ENCODE peak calls at places on chromosomes 3 and 15, in seven cellular contexts. L is pancreas; A is esophagus squamous epithelium; O is CD8-positive, alpha-beta T cell; R is epithelial cell of esophagus; U is GM20000; F is Panc1. T is an unnamed sample.
A peak's percentile ranks its signal among the peaks of the same experiment; 100 is the strongest.

GRCh38 chr3:48403533-48404439 is 26.1 kb downstream of the PLXNB1 start:
- DNase-seq in L (peak; percentile 28), A (no peak), O (no peak), R (no peak), U (peak; percentile 3), F (no peak), T (no peak)

GRCh38 chr3:46925585-46925934 is 48.0 kb downstream of the PTH1R start:
- DNase-seq in L (peak; percentile 45), A (no peak), O (no peak), R (no peak), U (no peak), F (no peak), T (no peak)

GRCh38 chr3:160931474-160931873 is 173.7 kb downstream of the B3GALNT1 start:
- DNase-seq in L (no peak), A (no peak), O (no peak), R (no peak), U (no peak), F (no peak), T (no peak)

GRCh38 chr3:195755391-195755790 is 34.6 kb downstream of the MUC20 start:
- DNase-seq in L (no peak), A (no peak), O (no peak), R (no peak), U (no peak), F (no peak), T (no peak)

GRCh38 chr3:99656606-99657005 is 18.2 kb downstream of the COL8A1 start:
- DNase-seq in L (no peak), A (no peak), O (no peak), R (no peak), U (no peak), F (no peak), T (no peak)

GRCh38 chr3:130820976-130821375 is 72.9 kb upstream of the ATP2C1 start:
- DNase-seq in L (no peak), A (no peak), O (no peak), R (peak; percentile 91), U (no peak), F (peak; percentile 62), T (no peak)

GRCh38 chr3:51712963-51713362 is 6.1 kb downstream of the GRM2 start:
- DNase-seq in L (no peak), A (no peak), O (no peak), R (no peak), U (no peak), F (no peak), T (no peak)

GRCh38 chr3:2623463-2623862 is 486.7 kb downstream of the IL5RA start:
- DNase-seq in L (no peak), A (no peak), O (no peak), R (no peak), U (no peak), F (no peak), T (no peak)

GRCh38 chr3:110995461-110996226 is 76.0 kb upstream of the NECTIN3 start:
- DNase-seq in L (no peak), A (no peak), O (no peak), R (peak; percentile 79), U (no peak), F (no peak), T (no peak)

GRCh38 chr3:33636125-33636855 is 81.8 kb downstream of the CLASP2 start:
- DNase-seq in L (no peak), A (no peak), O (no peak), R (peak; percentile 61), U (peak; percentile 40), F (no peak), T (no peak)

GRCh38 chr3:63910873-63911272 is 1.3 kb downstream of the SCAANT1 start:
- DNase-seq in L (no peak), A (no peak), O (no peak), R (peak; percentile 28), U (peak; percentile 48), F (no peak), T (no peak)

GRCh38 chr3:153553605-153553945 is 391.5 kb downstream of the RAP2B start:
- DNase-seq in L (no peak), A (no peak), O (no peak), R (no peak), U (no peak), F (no peak), T (no peak)

GRCh38 chr3:188931531-188931930 is 240.2 kb upstream of the TPRG1 start:
- DNase-seq in L (no peak), A (no peak), O (no peak), R (no peak), U (no peak), F (no peak), T (no peak)

DNA sequence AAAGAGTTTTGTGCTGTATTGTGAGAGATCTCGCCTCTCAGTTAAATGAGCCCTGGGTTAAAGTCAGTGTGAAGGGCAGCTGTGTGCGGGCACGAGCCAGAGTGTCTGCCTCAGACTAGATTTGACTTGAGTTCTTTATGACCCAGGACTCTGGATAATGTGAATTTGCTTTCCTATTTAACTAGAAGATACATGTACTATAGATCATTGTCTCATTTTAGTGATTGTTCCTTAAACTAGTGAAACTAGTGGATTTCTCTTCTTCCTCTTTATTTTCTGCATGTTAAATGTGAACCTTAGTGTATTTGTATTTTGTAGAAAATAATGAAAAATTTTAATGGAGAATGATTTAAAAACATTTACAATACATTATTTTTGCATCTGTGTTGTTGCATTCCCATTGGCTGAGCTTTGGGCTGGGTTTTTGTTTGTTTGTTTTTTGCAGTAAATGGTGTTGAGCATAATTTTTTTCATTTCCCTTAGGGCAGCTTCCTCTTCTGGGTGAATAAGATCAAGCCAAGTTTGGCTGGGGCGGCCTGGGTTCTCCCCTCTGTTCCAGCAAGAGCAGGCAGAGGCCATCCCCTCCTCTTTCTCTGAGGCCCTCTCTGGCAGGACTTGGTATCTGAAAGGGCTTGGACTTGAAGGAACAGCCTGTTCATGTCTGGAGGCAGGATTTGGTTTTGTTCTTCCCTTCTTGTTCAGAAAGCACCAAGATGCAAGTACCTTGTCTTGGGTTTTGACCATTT is 15.0 kb downstream of the GCSAM start:
- DNase-seq in L (no peak), A (no peak), O (no peak), R (no peak), U (no peak), F (no peak), T (no peak)
- TF ChIP-seq CTCF in L (no peak), A (no peak), O (no peak), R (no peak), U (no peak), F (no peak), T (no peak)

GRCh38 chr3:184502123-184502667 is 59.4 kb upstream of the EPHB3 start:
- DNase-seq in L (no peak), A (no peak), O (no peak), R (no peak), U (no peak), F (no peak), T (no peak)

GRCh38 chr3:184505479-184505878 is 56.1 kb upstream of the EPHB3 start:
- DNase-seq in L (no peak), A (no peak), O (no peak), R (no peak), U (no peak), F (no peak), T (no peak)

GRCh38 chr3:184505053-184505452 is 56.5 kb upstream of the EPHB3 start:
- DNase-seq in L (no peak), A (no peak), O (no peak), R (no peak), U (no peak), F (no peak), T (no peak)

GRCh38 chr3:184506579-184506978 is 55.0 kb upstream of the EPHB3 start:
- DNase-seq in L (no peak), A (no peak), O (no peak), R (no peak), U (no peak), F (no peak), T (no peak)

DNA sequence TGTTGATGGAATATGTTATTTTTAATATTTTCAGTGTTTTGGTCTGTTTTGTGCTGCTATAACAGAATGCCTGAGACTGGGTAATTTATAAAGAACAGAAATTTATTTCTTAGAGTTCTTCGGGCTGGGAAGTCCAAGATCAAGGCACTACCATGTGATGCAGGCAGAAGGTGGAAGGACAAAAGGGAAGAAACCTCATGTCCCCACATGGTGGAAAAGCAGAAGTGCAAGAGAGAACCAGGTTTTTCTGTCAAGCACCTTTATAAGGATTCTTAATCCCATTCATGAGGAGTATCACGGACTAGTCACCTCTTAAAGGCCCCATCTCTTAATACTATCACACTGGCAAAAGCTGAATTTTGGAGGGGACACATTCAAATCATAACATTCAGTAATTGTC is 57.9 kb upstream of the EPHB3 start:
- DNase-seq in L (no peak), A (no peak), O (no peak), R (no peak), U (no peak), F (no peak), T (no peak)
- TF ChIP-seq CTCF in L (no peak), A (no peak), O (no peak), R (no peak), U (no peak), F (no peak), T (no peak)

GRCh38 chr15:98703291-98703690 is 55.0 kb downstream of the IGF1R start:
- DNase-seq in L (no peak), A (no peak), O (no peak), R (no peak), U (no peak), F (no peak), T (no peak)

GRCh38 chr15:98708191-98708590 is 59.9 kb downstream of the IGF1R start:
- DNase-seq in L (no peak), A (no peak), O (no peak), R (no peak), U (no peak), F (no peak), T (no peak)

GRCh38 chr15:98706387-98706786 is 58.0 kb downstream of the IGF1R start:
- DNase-seq in L (no peak), A (no peak), O (no peak), R (no peak), U (no peak), F (no peak), T (no peak)

GRCh38 chr15:98706986-98707385 is 58.6 kb downstream of the IGF1R start:
- DNase-seq in L (no peak), A (no peak), O (no peak), R (no peak), U (no peak), F (no peak), T (no peak)

DNA sequence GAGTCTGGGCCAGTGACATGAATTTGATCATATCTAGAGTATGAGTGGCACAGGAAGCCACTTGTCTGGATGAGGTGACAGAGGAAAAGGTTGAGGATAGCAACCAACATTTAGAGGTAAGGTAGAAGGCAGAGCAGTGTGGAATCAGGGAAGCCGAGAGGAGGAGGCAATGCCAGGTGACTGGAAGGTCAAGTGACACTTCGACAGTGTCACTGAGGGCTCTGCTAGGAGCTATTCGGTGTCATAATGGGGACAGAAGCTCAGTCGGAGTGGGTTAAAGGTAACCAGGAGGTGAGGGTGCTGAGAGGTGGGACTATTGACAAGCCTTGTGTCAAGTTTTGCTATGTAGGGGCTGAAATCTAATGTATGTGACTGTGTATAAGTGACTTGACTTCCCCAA is 56.7 kb downstream of the IGF1R start:
- DNase-seq in L (no peak), A (no peak), O (no peak), R (no peak), U (no peak), F (no peak), T (no peak)
- TF ChIP-seq CTCF in L (no peak), A (no peak), O (no peak), R (no peak), U (no peak), F (no peak), T (no peak)

DNA sequence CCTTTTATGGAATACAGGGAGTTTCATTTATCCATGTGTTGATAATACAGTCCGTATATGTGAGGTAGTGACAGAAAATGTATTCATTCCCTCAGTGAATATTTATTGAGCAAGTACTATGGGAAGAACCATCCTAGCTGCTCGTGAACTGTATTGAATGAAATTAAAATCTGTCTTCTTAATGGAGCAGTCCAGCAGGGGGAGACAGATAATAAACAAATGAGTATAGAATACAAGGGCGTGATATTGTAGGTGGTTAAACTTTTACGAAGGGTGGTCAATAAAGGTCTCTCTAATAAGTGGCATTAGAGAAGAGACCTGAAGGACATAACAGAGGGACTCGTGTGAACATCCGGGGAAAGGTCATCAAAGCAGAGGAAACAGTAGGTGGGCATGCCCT is 62.7 kb upstream of the OSTN start:
- DNase-seq in L (no peak), A (no peak), O (no peak), R (peak; percentile 39), U (peak; percentile 37), F (no peak), T (no peak)
- TF ChIP-seq CTCF in L (no peak), A (no peak), O (no peak), R (peak; percentile 26), U (peak; percentile 32), F (peak; percentile 59), T (no peak)